ENCODE peak calls at places on chromosomes 11 and 22, in four cellular contexts. D, F, J and O are unnamed samples.

GRCh38 chr11:124864892-124865180 is 396 bp upstream of the ROBO3 start:
- DNase-seq in J (no peak), D (no peak), F (peak; percentile 39), O (no peak)

GRCh38 chr11:14826580-14826979 is 65.5 kb downstream of the CYP2R1 start:
- DNase-seq in D (no peak), J (no peak), F (no peak), O (no peak)

GRCh38 chr11:68038226-68038717 is 553 bp upstream of the TCIRG1 start:
- DNase-seq in F (peak; percentile 83), D (peak; percentile 72), J (no peak), O (peak; percentile 47)

GRCh38 chr11:122214080-122214479 is 98.1 kb upstream of the BLID start:
- DNase-seq in F (no peak), J (no peak), D (no peak), O (no peak)

GRCh38 chr11:64606796-64607380 is 15.9 kb downstream of the SLC22A12 start:
- DNase-seq in D (no peak), J (no peak), F (no peak), O (no peak)

GRCh38 chr11:75214411-75214821 is 26.2 kb upstream of the TPBGL start:
- DNase-seq in F (peak; percentile 85), J (peak; percentile 76), D (peak; percentile 80), O (peak; percentile 49)

GRCh38 chr11:102120006-102120405 is 9.8 kb downstream of the YAP1 start:
- DNase-seq in J (peak; percentile 36), D (no peak), F (no peak), O (no peak)

GRCh38 chr22:24087071-24087795 is 76.1 kb downstream of the CABIN1 start:
- DNase-seq in D (peak; percentile 46), F (no peak), J (no peak), O (no peak)

GRCh38 chr22:24169439-24170058 is 11.7 kb upstream of the SUSD2 start:
- DNase-seq in J (no peak), F (no peak), D (no peak), O (no peak)

GRCh38 chr11:72237112-72237931 is 6.7 kb downstream of the PHOX2A start:
- DNase-seq in F (peak; percentile 53), D (peak; percentile 60), J (no peak), O (no peak)

GRCh38 chr11:61512435-61512834 is 3.9 kb downstream of the LRRC10B start:
- DNase-seq in D (no peak), J (no peak), F (no peak), O (no peak)

DNA sequence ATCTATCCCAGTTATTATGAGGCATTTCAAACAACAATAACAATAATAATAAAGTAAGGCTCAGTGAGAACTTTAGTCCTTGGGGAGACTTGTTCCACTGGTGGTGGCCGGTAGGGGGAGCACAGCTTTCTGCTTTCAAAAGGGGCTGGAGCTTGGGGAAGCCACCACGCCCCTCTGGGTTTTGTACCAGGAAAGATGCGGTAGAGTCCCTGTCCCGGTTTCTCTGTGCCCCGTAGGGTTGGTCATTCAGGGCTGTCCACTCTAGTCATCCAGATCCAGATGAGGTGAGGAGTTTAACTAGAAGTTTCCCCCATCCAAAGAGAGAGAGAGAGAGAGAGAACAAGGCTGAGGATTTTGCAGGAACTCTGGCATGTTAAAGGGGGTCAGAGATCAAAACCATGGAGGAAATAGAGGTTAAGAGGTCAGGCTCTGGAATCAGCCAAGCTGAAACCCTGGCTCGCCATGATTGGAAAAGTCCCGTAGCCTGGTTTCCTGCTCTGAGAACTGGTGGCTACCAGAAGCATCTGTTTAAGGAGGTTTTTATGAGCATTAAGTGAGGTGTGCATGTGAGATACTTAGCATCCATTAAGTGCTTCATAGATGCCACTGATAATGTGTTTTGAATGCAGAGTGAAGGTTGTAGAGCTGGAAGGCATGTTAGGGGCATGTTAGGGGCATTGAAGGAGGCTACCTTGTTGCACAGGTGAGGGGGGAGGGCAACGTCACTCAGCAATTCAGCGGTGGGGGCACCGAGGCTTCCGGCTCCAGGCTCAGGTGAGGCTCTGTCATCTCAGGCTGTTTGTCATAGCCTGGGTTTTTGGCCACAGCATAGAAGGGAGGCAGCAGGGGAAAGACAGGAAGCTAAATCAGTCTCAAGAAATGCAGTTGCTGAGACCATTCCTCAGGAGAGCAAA is 298.7 kb downstream of the NTM start:
- DNase-seq in J (peak; percentile 22), D (no peak), F (peak; percentile 71), O (no peak)
- TF ChIP-seq CTCF in J (peak; percentile 70), D (peak; percentile 64), F (peak; percentile 41), O (peak; percentile 86)

GRCh38 chr11:13208921-13209320 is 68.7 kb upstream of the BMAL1 start:
- DNase-seq in F (no peak), D (no peak), J (no peak), O (no peak)

GRCh38 chr11:13207665-13208594 is 69.7 kb upstream of the BMAL1 start:
- DNase-seq in F (no peak), D (peak; percentile 70), J (peak; percentile 96), O (no peak)

GRCh38 chr11:13205446-13205845 is 72.1 kb upstream of the BMAL1 start:
- DNase-seq in J (no peak), D (no peak), F (no peak), O (no peak)

GRCh38 chr11:13206086-13206640 is 71.4 kb upstream of the BMAL1 start:
- DNase-seq in D (no peak), F (no peak), J (no peak), O (no peak)

GRCh38 chr11:13207270-13207664 is 70.3 kb upstream of the BMAL1 start:
- DNase-seq in D (no peak), J (no peak), F (no peak), O (no peak)
- TF ChIP-seq CTCF in D (no peak), J (peak; percentile 36), F (no peak), O (no peak)

GRCh38 chr11:44566952-44567875 is 1.8 kb downstream of the CD82 start:
- DNase-seq in D (no peak), J (no peak), F (peak; percentile 36), O (no peak)
- TF ChIP-seq CTCF in D (no peak), J (peak; percentile 9), F (no peak), O (no peak)

DNA sequence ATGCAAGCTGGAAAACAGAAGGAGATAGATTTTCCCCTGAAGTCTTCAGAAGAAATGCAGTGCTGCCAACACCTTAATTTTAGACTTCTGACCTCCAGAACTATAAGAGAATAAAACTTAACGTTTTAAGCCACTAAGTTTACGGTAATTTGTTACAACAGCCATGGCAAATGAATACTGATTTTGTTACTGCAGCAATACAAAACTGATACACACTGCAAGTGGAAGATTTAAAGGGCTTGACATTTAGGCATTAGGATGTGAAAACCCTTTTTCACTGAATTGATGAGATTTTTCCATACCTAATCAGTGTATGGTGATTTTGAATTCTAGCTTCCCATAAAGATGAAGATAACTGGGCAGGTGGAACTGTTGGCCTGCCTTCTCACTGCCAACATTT is 22.1 kb upstream of the LMO2 start:
- DNase-seq in J (no peak), F (no peak), D (no peak), O (no peak)
- TF ChIP-seq CTCF in J (no peak), F (no peak), D (no peak), O (no peak)

GRCh38 chr11:69444381-69445130 is 36.9 kb upstream of the LINC01488 start:
- DNase-seq in D (peak; percentile 91), F (peak; percentile 62), J (peak; percentile 95), O (peak; percentile 70)
- TF ChIP-seq CTCF in D (peak; percentile 39), F (no peak), J (peak; percentile 38), O (no peak)

GRCh38 chr11:27211370-27212127 is 151.5 kb downstream of the CCDC34 start:
- DNase-seq in F (no peak), J (no peak), D (no peak), O (no peak)
- TF ChIP-seq CTCF in F (no peak), J (peak; percentile 53), D (peak; percentile 39), O (no peak)

GRCh38 chr11:131671320-131671719 is 300.9 kb downstream of the NTM start:
- DNase-seq in F (no peak), J (no peak), D (no peak), O (no peak)
- TF ChIP-seq CTCF in F (no peak), J (no peak), D (no peak), O (no peak)

GRCh38 chr11:1839924-1840779 is 1.4 kb downstream of the TNNI2 start:
- DNase-seq in J (no peak), D (peak; percentile 87), F (peak; percentile 63), O (peak; percentile 95)
- TF ChIP-seq CTCF in J (no peak), D (no peak), F (no peak), O (peak; percentile 18)

GRCh38 chr22:39558254-39558727 is 12.3 kb upstream of the CACNA1I start:
- DNase-seq in F (no peak), J (no peak), D (no peak), O (no peak)

GRCh38 chr22:39558950-39559349 is 11.6 kb upstream of the CACNA1I start:
- DNase-seq in J (no peak), D (no peak), F (no peak), O (no peak)

GRCh38 chr22:39560127-39560526 is 10.4 kb upstream of the CACNA1I start:
- DNase-seq in D (no peak), J (no peak), F (no peak), O (no peak)

GRCh38 chr22:39559456-39560105 is 11.0 kb upstream of the CACNA1I start:
- DNase-seq in D (no peak), J (no peak), F (no peak), O (no peak)

GRCh38 chr22:39556970-39557811 is 13.4 kb upstream of the CACNA1I start:
- DNase-seq in D (no peak), F (peak; percentile 67), J (no peak), O (no peak)
- TF ChIP-seq CTCF in D (no peak), F (no peak), J (no peak), O (no peak)